ENCODE peak calls at places on chromosome 6, in four cellular contexts. F is NCI-H526 treated with DMSO at 0.1 percent for 48 hours; A is AG09319; O is activated T-cell treated with anti-CD3 and anti-CD28 coated beads, Interleukin-2, amount 50 U/mL, for 24 hours. J is an unnamed sample.

GRCh38 chr6:158847786-158848185 is 28.6 kb upstream of the EZR start:
- DNase-seq in F (no peak), A (no peak), O (no peak), J (no peak)

GRCh38 chr6:108785653-108786052 is 62.6 kb upstream of the ARMC2 start:
- DNase-seq in F (no peak), O (no peak), A (no peak), J (no peak)

GRCh38 chr6:156017838-156018237 is 562.2 kb upstream of the NOX3 start:
- DNase-seq in F (no peak), A (no peak), O (no peak), J (no peak)

GRCh38 chr6:28884423-28885148 is 39.2 kb downstream of the TRIM27 start:
- DNase-seq in F (no peak), O (peak), A (no peak), J (peak)

GRCh38 chr6:133973109-133973971 is 20.3 kb downstream of the TBPL1 start:
- DNase-seq in A (no peak), O (no peak), F (peak), J (peak)

GRCh38 chr6:34052918-34053608 is 92.8 kb downstream of the GRM4 start:
- DNase-seq in O (no peak), F (no peak), A (no peak), J (no peak)

GRCh38 chr6:132333639-132334516 is 67.4 kb downstream of the MOXD1 start:
- DNase-seq in F (no peak), A (peak), O (no peak), J (peak)

GRCh38 chr6:27726620-27727023 is 185.6 kb downstream of the OR2B2 start:
- DNase-seq in F (no peak), O (no peak), A (no peak), J (peak)

GRCh38 chr6:139540276-139540675 is 165.8 kb upstream of the CITED2 start:
- DNase-seq in O (peak), F (no peak), A (no peak), J (peak)

GRCh38 chr6:10510592-10511367 is 10.4 kb upstream of the GCNT2 start:
- DNase-seq in A (no peak), F (peak), O (peak), J (peak)

GRCh38 chr6:137640086-137640485 is 145.9 kb upstream of the OLIG3 start:
- DNase-seq in F (peak), O (no peak), A (no peak), J (no peak)

GRCh38 chr6:134397674-134398073 is 79.8 kb upstream of the SGK1 start:
- DNase-seq in A (no peak), F (no peak), O (no peak), J (no peak)

GRCh38 chr6:159980474-159980873 is 11.6 kb downstream of the IGF2R start:
- DNase-seq in F (no peak), A (no peak), O (no peak), J (no peak)

GRCh38 chr6:107594736-107595135 is 104.8 kb downstream of the SOBP start:
- DNase-seq in O (no peak), A (no peak), F (no peak), J (no peak)

GRCh38 chr6:32298632-32299336 is 72.9 kb downstream of the TSBP1 start:
- DNase-seq in A (no peak), F (no peak), O (no peak), J (no peak)

GRCh38 chr6:44034391-44034861 is 92.8 kb downstream of the MRPL14 start:
- DNase-seq in F (no peak), O (no peak), A (no peak), J (peak)

GRCh38 chr6:44697333-44697732 is 309.8 kb downstream of the CDC5L start:
- DNase-seq in A (no peak), O (no peak), F (no peak), J (no peak)

GRCh38 chr6:20707166-20707485 is 172.9 kb downstream of the CDKAL1 start:
- DNase-seq in F (no peak), O (no peak), A (no peak), J (no peak)

GRCh38 chr6:99588618-99589289 is 17.9 kb upstream of the PRDM13 start:
- DNase-seq in F (peak), A (peak), O (peak), J (peak)

GRCh38 chr6:161141173-161141572 is 132.7 kb downstream of the AGPAT4 start:
- DNase-seq in A (no peak), F (no peak), O (no peak), J (no peak)

GRCh38 chr6:33746036-33746600 is 587 bp downstream of the IP6K3 start:
- DNase-seq in O (no peak), A (no peak), F (no peak), J (peak)